ENCODE peak calls at places on chromosomes 3 and 15, in eight cellular contexts. One of them, this sample, is unnamed. For H3K36me3 and H3K4me1, the result is how much of the 10 kb centered on the place peaks cover.

GRCh38 chr3:73716418-73716817 is 91.7 kb upstream of the PDZRN3 start:
- DNase-seq in CD8-positive, alpha-beta T cell: no peak
- DNase-seq in HepG2: no peak
- DNase-seq in small intestine: no peak
- DNase-seq in sigmoid colon: no peak
- DNase-seq in psoas muscle: no peak
- DNase-seq in PC-3: peak
- DNase-seq in tibial artery: no peak
- DNase-seq in this sample: peak

GRCh38 chr15:65092046-65092770 is 15.7 kb downstream of the KBTBD13 start:
- DNase-seq in CD8-positive, alpha-beta T cell: no peak
- DNase-seq in HepG2: no peak
- DNase-seq in small intestine: no peak
- DNase-seq in sigmoid colon: peak
- DNase-seq in psoas muscle: no peak
- DNase-seq in PC-3: no peak
- DNase-seq in tibial artery: peak
- DNase-seq in this sample: no peak

GRCh38 chr15:39642011-39642640 is 61.2 kb downstream of the THBS1 start:
- DNase-seq in CD8-positive, alpha-beta T cell: no peak
- DNase-seq in HepG2: no peak
- DNase-seq in small intestine: peak
- DNase-seq in sigmoid colon: no peak
- DNase-seq in psoas muscle: no peak
- DNase-seq in PC-3: peak
- DNase-seq in tibial artery: no peak
- DNase-seq in this sample: peak

GRCh38 chr15:68258684-68259083 is 18.9 kb upstream of the FEM1B start:
- DNase-seq in CD8-positive, alpha-beta T cell: no peak
- DNase-seq in HepG2: no peak
- DNase-seq in small intestine: no peak
- DNase-seq in sigmoid colon: peak
- DNase-seq in psoas muscle: peak
- DNase-seq in PC-3: no peak
- DNase-seq in tibial artery: peak
- DNase-seq in this sample: no peak

GRCh38 chr3:63912768-63913588 is 795 bp upstream of the SCAANT1 start:
- DNase-seq in CD8-positive, alpha-beta T cell: peak
- DNase-seq in HepG2: peak
- DNase-seq in small intestine: peak
- DNase-seq in sigmoid colon: peak
- DNase-seq in psoas muscle: peak
- DNase-seq in PC-3: peak
- DNase-seq in tibial artery: peak
- DNase-seq in this sample: peak

GRCh38 chr3:194447161-194447560 is 39.6 kb downstream of the ATP13A3 start:
- DNase-seq in CD8-positive, alpha-beta T cell: no peak
- DNase-seq in HepG2: peak
- DNase-seq in small intestine: peak
- DNase-seq in sigmoid colon: no peak
- DNase-seq in psoas muscle: no peak
- DNase-seq in PC-3: no peak
- DNase-seq in tibial artery: no peak
- DNase-seq in this sample: no peak

GRCh38 chr15:75649045-75649761 is 1.5 kb downstream of the SNX33 start:
- DNase-seq in CD8-positive, alpha-beta T cell: no peak
- DNase-seq in HepG2: no peak
- DNase-seq in small intestine: no peak
- DNase-seq in sigmoid colon: peak
- DNase-seq in psoas muscle: no peak
- DNase-seq in PC-3: no peak
- DNase-seq in tibial artery: no peak
- DNase-seq in this sample: no peak

GRCh38 chr3:123755508-123755907 is 128.6 kb downstream of the MYLK start:
- DNase-seq in CD8-positive, alpha-beta T cell: no peak
- DNase-seq in HepG2: peak
- DNase-seq in small intestine: no peak
- DNase-seq in sigmoid colon: no peak
- DNase-seq in psoas muscle: no peak
- DNase-seq in PC-3: no peak
- DNase-seq in tibial artery: no peak
- DNase-seq in this sample: no peak

GRCh38 chr3:52195823-52196331 is 2.1 kb upstream of the ALAS1 start:
- DNase-seq in CD8-positive, alpha-beta T cell: no peak
- DNase-seq in HepG2: peak
- DNase-seq in small intestine: peak
- DNase-seq in sigmoid colon: no peak
- DNase-seq in psoas muscle: no peak
- DNase-seq in PC-3: peak
- DNase-seq in tibial artery: no peak
- DNase-seq in this sample: peak

GRCh38 chr15:33442449-33442848 is 131.7 kb downstream of the RYR3 start:
- DNase-seq in CD8-positive, alpha-beta T cell: no peak
- DNase-seq in HepG2: no peak
- DNase-seq in small intestine: no peak
- DNase-seq in sigmoid colon: no peak
- DNase-seq in psoas muscle: no peak
- DNase-seq in PC-3: no peak
- DNase-seq in tibial artery: no peak
- DNase-seq in this sample: no peak

GRCh38 chr3:122112754-122113153 is 57.6 kb downstream of the CD86 start:
- DNase-seq in CD8-positive, alpha-beta T cell: no peak
- DNase-seq in HepG2: no peak
- DNase-seq in small intestine: no peak
- DNase-seq in sigmoid colon: no peak
- DNase-seq in psoas muscle: no peak
- DNase-seq in PC-3: peak
- DNase-seq in tibial artery: no peak
- DNase-seq in this sample: no peak

GRCh38 chr3:151327571-151328198 is 1.7 kb downstream of the P2RY13 start:
- DNase-seq in CD8-positive, alpha-beta T cell: no peak
- DNase-seq in HepG2: no peak
- DNase-seq in small intestine: peak
- DNase-seq in sigmoid colon: no peak
- DNase-seq in psoas muscle: no peak
- DNase-seq in PC-3: peak
- DNase-seq in tibial artery: no peak
- DNase-seq in this sample: peak

GRCh38 chr3:110459021-110459420 is 612.6 kb upstream of the NECTIN3 start:
- DNase-seq in CD8-positive, alpha-beta T cell: no peak
- DNase-seq in HepG2: peak
- DNase-seq in small intestine: no peak
- DNase-seq in sigmoid colon: no peak
- DNase-seq in psoas muscle: no peak
- DNase-seq in PC-3: peak
- DNase-seq in tibial artery: no peak
- DNase-seq in this sample: no peak

GRCh38 chr15:83446904-83447708 is at the start of gene SH3GL3:
- DNase-seq in CD8-positive, alpha-beta T cell: peak
- DNase-seq in HepG2: no peak
- DNase-seq in small intestine: peak
- DNase-seq in sigmoid colon: peak
- DNase-seq in psoas muscle: peak
- DNase-seq in PC-3: peak
- DNase-seq in tibial artery: peak
- DNase-seq in this sample: peak

GRCh38 chr3:1987983-1988382 is 110.7 kb upstream of the CNTN4 start:
- DNase-seq in CD8-positive, alpha-beta T cell: no peak
- DNase-seq in HepG2: no peak
- DNase-seq in small intestine: no peak
- DNase-seq in sigmoid colon: no peak
- DNase-seq in psoas muscle: no peak
- DNase-seq in PC-3: no peak
- DNase-seq in tibial artery: no peak
- DNase-seq in this sample: no peak

GRCh38 chr15:53378096-53378620 is 381.3 kb downstream of the WDR72 start:
- DNase-seq in CD8-positive, alpha-beta T cell: no peak
- DNase-seq in HepG2: no peak
- DNase-seq in small intestine: no peak
- DNase-seq in sigmoid colon: no peak
- DNase-seq in psoas muscle: no peak
- DNase-seq in PC-3: no peak
- DNase-seq in tibial artery: no peak
- DNase-seq in this sample: no peak

GRCh38 chr3:155921486-155921885 is 51.0 kb downstream of the GMPS start:
- DNase-seq in CD8-positive, alpha-beta T cell: no peak
- DNase-seq in HepG2: no peak
- DNase-seq in small intestine: no peak
- DNase-seq in sigmoid colon: no peak
- DNase-seq in psoas muscle: no peak
- DNase-seq in PC-3: no peak
- DNase-seq in tibial artery: no peak
- DNase-seq in this sample: no peak

GRCh38 chr3:155919728-155920127 is 49.3 kb downstream of the GMPS start:
- DNase-seq in CD8-positive, alpha-beta T cell: no peak
- DNase-seq in HepG2: no peak
- DNase-seq in small intestine: no peak
- DNase-seq in sigmoid colon: no peak
- DNase-seq in psoas muscle: no peak
- DNase-seq in PC-3: no peak
- DNase-seq in tibial artery: no peak
- DNase-seq in this sample: no peak

GRCh38 chr3:155912574-155913190 is 42.2 kb downstream of the GMPS start:
- DNase-seq in CD8-positive, alpha-beta T cell: no peak
- DNase-seq in HepG2: no peak
- DNase-seq in small intestine: no peak
- DNase-seq in sigmoid colon: no peak
- DNase-seq in psoas muscle: no peak
- DNase-seq in PC-3: no peak
- DNase-seq in tibial artery: no peak
- DNase-seq in this sample: peak

GRCh38 chr3:155912090-155912489 is 41.6 kb downstream of the GMPS start:
- DNase-seq in CD8-positive, alpha-beta T cell: no peak
- DNase-seq in HepG2: no peak
- DNase-seq in small intestine: no peak
- DNase-seq in sigmoid colon: no peak
- DNase-seq in psoas muscle: no peak
- DNase-seq in PC-3: no peak
- DNase-seq in tibial artery: no peak
- DNase-seq in this sample: no peak

GRCh38 chr3:155917781-155918180 is 47.3 kb downstream of the GMPS start:
- DNase-seq in CD8-positive, alpha-beta T cell: no peak
- DNase-seq in HepG2: no peak
- DNase-seq in small intestine: no peak
- DNase-seq in sigmoid colon: no peak
- DNase-seq in psoas muscle: no peak
- DNase-seq in PC-3: no peak
- DNase-seq in tibial artery: no peak
- DNase-seq in this sample: peak
- H3K36me3 ChIP-seq in CD8-positive, alpha-beta T cell: under half
- H3K36me3 ChIP-seq in HepG2: under half
- H3K36me3 ChIP-seq in small intestine: under half
- H3K36me3 ChIP-seq in sigmoid colon: half or more
- H3K36me3 ChIP-seq in psoas muscle: half or more
- H3K36me3 ChIP-seq in PC-3: half or more
- H3K36me3 ChIP-seq in tibial artery: half or more
- H3K36me3 ChIP-seq in this sample: half or more

DNA sequence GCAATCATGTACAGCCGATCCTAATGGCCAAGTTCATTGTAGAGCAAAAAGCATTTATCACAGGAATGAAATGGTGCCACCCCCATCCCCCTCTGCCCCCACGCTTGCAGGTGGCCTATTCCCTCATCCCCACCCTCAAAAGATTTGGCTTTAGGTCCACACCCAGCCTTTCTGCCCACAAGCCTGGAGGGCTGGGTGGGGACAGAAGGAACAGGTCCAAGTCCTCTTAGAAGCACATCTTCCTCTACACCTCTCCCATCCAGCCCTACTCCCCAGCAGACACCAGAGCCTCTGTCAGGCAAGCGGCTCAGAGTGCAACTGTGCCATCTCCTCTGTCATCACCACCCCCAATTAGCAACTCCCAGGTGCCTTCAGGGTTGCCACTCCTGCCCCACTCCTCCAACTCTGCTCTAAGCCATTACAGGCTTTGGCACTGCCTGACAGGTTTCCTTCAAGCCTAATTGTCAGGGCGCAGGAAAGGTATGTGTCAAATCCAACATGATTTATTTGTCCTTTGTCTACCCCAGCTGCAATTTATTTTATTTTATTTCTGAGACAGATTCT is 49.4 kb downstream of the DAPK2 start:
- DNase-seq in CD8-positive, alpha-beta T cell: no peak
- DNase-seq in HepG2: no peak
- DNase-seq in small intestine: no peak
- DNase-seq in sigmoid colon: no peak
- DNase-seq in psoas muscle: no peak
- DNase-seq in PC-3: no peak
- DNase-seq in tibial artery: no peak
- DNase-seq in this sample: no peak
- H3K4me1 ChIP-seq in CD8-positive, alpha-beta T cell: under half
- H3K4me1 ChIP-seq in HepG2: under half
- H3K4me1 ChIP-seq in small intestine: under half
- H3K4me1 ChIP-seq in sigmoid colon: under half
- H3K4me1 ChIP-seq in psoas muscle: half or more
- H3K4me1 ChIP-seq in PC-3: under half
- H3K4me1 ChIP-seq in tibial artery: under half
- H3K4me1 ChIP-seq in this sample: under half

DNA sequence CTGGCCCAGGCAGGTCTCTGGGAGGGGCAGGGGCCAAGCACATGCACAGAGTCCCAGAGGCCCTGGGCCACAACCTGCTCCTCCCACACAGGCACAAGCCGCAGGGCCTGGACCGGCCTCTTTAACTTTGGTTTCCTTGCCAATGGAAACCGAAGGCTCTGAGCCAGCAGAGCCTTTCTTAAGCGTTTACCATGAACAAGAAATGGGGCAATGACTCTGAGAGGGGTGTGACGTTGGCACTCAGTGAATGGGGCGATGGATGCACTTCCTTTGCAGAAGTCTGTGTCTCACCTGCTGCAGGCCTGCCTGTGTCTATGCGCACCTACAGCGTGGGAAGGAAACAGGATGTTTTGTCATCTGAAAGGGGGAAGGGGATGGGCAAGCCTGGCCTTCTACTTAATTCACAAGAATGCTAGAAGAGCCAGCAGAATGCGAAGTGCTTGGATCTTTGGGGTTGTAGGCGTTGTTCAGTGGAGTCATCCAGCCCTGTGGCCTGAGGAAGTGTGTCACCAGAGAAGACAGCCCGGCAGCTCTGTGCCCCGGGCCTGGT is 41.8 kb downstream of the IFT122 start:
- DNase-seq in CD8-positive, alpha-beta T cell: peak
- DNase-seq in HepG2: no peak
- DNase-seq in small intestine: no peak
- DNase-seq in sigmoid colon: peak
- DNase-seq in psoas muscle: peak
- DNase-seq in PC-3: no peak
- DNase-seq in tibial artery: peak
- DNase-seq in this sample: no peak
- H3K27ac ChIP-seq in CD8-positive, alpha-beta T cell: peak
- H3K27ac ChIP-seq in HepG2: no peak
- H3K27ac ChIP-seq in small intestine: no peak
- H3K27ac ChIP-seq in sigmoid colon: no peak
- H3K27ac ChIP-seq in psoas muscle: peak
- H3K27ac ChIP-seq in PC-3: no peak
- H3K27ac ChIP-seq in tibial artery: no peak
- H3K27ac ChIP-seq in this sample: no peak

GRCh38 chr3:149042766-149043386 is 43.5 kb downstream of the HLTF start:
- DNase-seq in CD8-positive, alpha-beta T cell: no peak
- DNase-seq in HepG2: no peak
- DNase-seq in small intestine: peak
- DNase-seq in sigmoid colon: no peak
- DNase-seq in psoas muscle: no peak
- DNase-seq in PC-3: peak
- DNase-seq in tibial artery: no peak
- DNase-seq in this sample: no peak

GRCh38 chr3:149037684-149038083 is 46.3 kb downstream of the GYG1 start:
- DNase-seq in CD8-positive, alpha-beta T cell: no peak
- DNase-seq in HepG2: peak
- DNase-seq in small intestine: no peak
- DNase-seq in sigmoid colon: no peak
- DNase-seq in psoas muscle: no peak
- DNase-seq in PC-3: no peak
- DNase-seq in tibial artery: no peak
- DNase-seq in this sample: no peak

GRCh38 chr3:149038322-149038721 is 47.0 kb downstream of the GYG1 start:
- DNase-seq in CD8-positive, alpha-beta T cell: no peak
- DNase-seq in HepG2: no peak
- DNase-seq in small intestine: no peak
- DNase-seq in sigmoid colon: no peak
- DNase-seq in psoas muscle: no peak
- DNase-seq in PC-3: no peak
- DNase-seq in tibial artery: no peak
- DNase-seq in this sample: no peak
- H3K36me3 ChIP-seq in CD8-positive, alpha-beta T cell: under half
- H3K36me3 ChIP-seq in HepG2: under half
- H3K36me3 ChIP-seq in small intestine: under half
- H3K36me3 ChIP-seq in sigmoid colon: half or more
- H3K36me3 ChIP-seq in psoas muscle: half or more
- H3K36me3 ChIP-seq in PC-3: under half
- H3K36me3 ChIP-seq in tibial artery: under half
- H3K36me3 ChIP-seq in this sample: half or more